ENCODE peak calls at places on chromosomes 1 and 21, in ten cellular contexts. M is activated T-cell treated with anti-CD3 and anti-CD28 coated beads for 48 hours; N is activated CD4-positive, alpha-beta T cell treated with anti-CD3 and anti-CD28 coated beads for 48 hours; R is KG1; U is stimulated activated CD8-positive, alpha-beta memory T cell treated with anti-CD3 and anti-CD28 coated beads, Interleukin-2, amount 100 ng/mL, for 1 hour; Z is Kasumi-1; G is GM03348; I is activated T-helper 2 cell treated with anti-CD3 and anti-CD28 coated beads, Interferon-gamma antibody, Interleukin-2, Interleukin-4, amounts not matched to agents 10 μg/mL and 5 μg/mL and 100 μg/mL, durations not matched to agents 14 hours and 24 hours and 36 hours; A is COLO829; E is stimulated activated naive B cell treated with anti-CD40 and anti-IgM and Interleukin-4, amounts not matched to agents 10 μg/mL and 1 μg/mL and 100 μg/mL, for 72 hours. J is an unnamed sample.

GRCh38 chr1:901108-901859 is 22.4 kb upstream of the SAMD11 start:
- DNase-seq in M (no peak), A (no peak), R (no peak), U (no peak), N (no peak), E (no peak), Z (no peak), I (no peak), G (no peak), J (no peak)

GRCh38 chr21:38277501-38278111 is 20.8 kb downstream of the KCNJ15 start:
- DNase-seq in M (no peak), G (peak), I (no peak), U (no peak), A (peak), R (no peak), E (no peak), Z (peak), N (peak), J (no peak)

GRCh38 chr1:8831329-8831728 is 13.9 kb upstream of the RERE start:
- DNase-seq in R (no peak), I (no peak), N (no peak), M (no peak), U (no peak), E (no peak), G (no peak), Z (no peak), A (no peak), J (no peak)

GRCh38 chr1:88935522-88936222 is 44.3 kb upstream of the GTF2B start:
- DNase-seq in N (no peak), I (no peak), M (no peak), R (peak), Z (peak), E (no peak), G (peak), A (peak), U (no peak), J (no peak)

GRCh38 chr1:51583532-51583931 is 33.4 kb upstream of the OSBPL9 start:
- DNase-seq in A (peak), R (no peak), G (peak), N (no peak), I (no peak), M (no peak), E (no peak), Z (no peak), U (no peak), J (no peak)

GRCh38 chr21:45407629-45408247 is 2.8 kb downstream of the COL18A1 start:
- DNase-seq in Z (no peak), N (no peak), G (no peak), E (no peak), M (no peak), U (no peak), A (no peak), I (no peak), R (no peak), J (no peak)

GRCh38 chr1:6208723-6209660 is 3.1 kb downstream of the RNF207 start:
- DNase-seq in E (no peak), A (peak), G (peak), U (no peak), Z (peak), M (peak), I (no peak), R (no peak), N (peak), J (peak)

GRCh38 chr1:201791051-201791774 is 37.7 kb upstream of the IPO9 start:
- DNase-seq in I (no peak), N (no peak), G (no peak), E (no peak), Z (no peak), R (no peak), U (no peak), M (no peak), A (no peak), J (no peak)

GRCh38 chr1:207097871-207098324 is 6.1 kb upstream of the C4BPA start:
- DNase-seq in M (peak), R (no peak), Z (no peak), I (peak), A (no peak), U (no peak), E (peak), G (no peak), N (peak), J (no peak)

GRCh38 chr1:117366281-117366981 is 818 bp upstream of the MAN1A2 start:
- DNase-seq in A (peak), U (peak), E (peak), G (peak), N (peak), I (peak), M (peak), Z (peak), R (peak), J (peak)

GRCh38 chr1:245086389-245086969 is 68.3 kb upstream of the KIF26B start:
- DNase-seq in I (no peak), R (no peak), E (no peak), A (no peak), Z (no peak), G (peak), U (no peak), N (no peak), M (no peak), J (no peak)

GRCh38 chr1:33569331-33569730 is 96.9 kb downstream of the ZSCAN20 start:
- DNase-seq in N (no peak), E (no peak), U (no peak), A (no peak), M (no peak), G (no peak), Z (no peak), R (no peak), I (no peak), J (no peak)

GRCh38 chr1:227934476-227935313 is 13.0 kb downstream of the WNT9A start:
- DNase-seq in N (peak), Z (peak), G (peak), M (peak), A (no peak), R (no peak), E (no peak), U (no peak), I (no peak), J (no peak)

GRCh38 chr21:45699251-45699942 is 55.9 kb downstream of the PCBP3 start:
- DNase-seq in M (no peak), E (no peak), N (no peak), I (no peak), Z (no peak), G (no peak), A (no peak), U (no peak), R (no peak), J (no peak)

GRCh38 chr1:208576425-208576824 is 332.2 kb upstream of the PLXNA2 start:
- DNase-seq in M (no peak), Z (no peak), A (no peak), E (no peak), I (no peak), U (no peak), G (no peak), R (no peak), N (no peak), J (no peak)

GRCh38 chr1:115329965-115330364 is 8.1 kb downstream of the NGF start:
- DNase-seq in Z (no peak), E (no peak), G (peak), R (no peak), N (no peak), A (no peak), U (no peak), M (no peak), I (no peak), J (no peak)

GRCh38 chr1:9717193-9718005 is 65.9 kb downstream of the PIK3CD start:
- DNase-seq in M (peak), G (no peak), A (peak), Z (peak), R (peak), N (peak), E (peak), I (peak), U (peak), J (peak)

GRCh38 chr1:3393024-3393986 is 61.2 kb upstream of the ARHGEF16 start:
- DNase-seq in G (no peak), M (no peak), I (no peak), U (no peak), R (no peak), N (no peak), E (no peak), Z (no peak), A (no peak), J (peak)

GRCh38 chr21:34900376-34900775 is 148.7 kb downstream of the RUNX1 start:
- DNase-seq in M (no peak), G (no peak), N (no peak), A (no peak), Z (no peak), I (no peak), E (no peak), R (no peak), U (no peak), J (no peak)

GRCh38 chr1:44707959-44708831 is 22.8 kb downstream of the RNU5D-1 start:
- DNase-seq in Z (peak), E (no peak), G (peak), A (peak), N (peak), R (no peak), M (no peak), U (no peak), I (no peak), J (no peak)

GRCh38 chr1:244054247-244054923 is 3.3 kb downstream of the ZBTB18 start:
- DNase-seq in R (no peak), N (no peak), I (no peak), A (no peak), G (no peak), E (no peak), Z (no peak), U (no peak), M (no peak), J (peak)

GRCh38 chr1:30778156-30778978 is 20.8 kb upstream of the LAPTM5 start:
- DNase-seq in I (no peak), M (no peak), A (no peak), N (peak), Z (peak), G (peak), E (no peak), U (no peak), R (no peak), J (no peak)

GRCh38 chr1:25971044-25971881 is 26.6 kb downstream of the PAFAH2 start:
- DNase-seq in I (peak), M (no peak), E (peak), Z (peak), N (peak), U (no peak), G (no peak), A (no peak), R (peak), J (no peak)

GRCh38 chr1:152458384-152459185 is 44.5 kb upstream of the CRNN start:
- DNase-seq in A (peak), I (peak), E (peak), N (peak), M (peak), G (peak), Z (peak), R (peak), U (peak), J (peak)

GRCh38 chr21:45130324-45130774 is 56.0 kb downstream of the ADARB1 start:
- DNase-seq in G (peak), N (no peak), U (no peak), A (peak), I (no peak), Z (peak), E (no peak), R (peak), M (no peak), J (no peak)

GRCh38 chr1:116853680-116854191 is 56.0 kb upstream of the PTGFRN start:
- DNase-seq in U (no peak), M (no peak), R (no peak), Z (no peak), N (no peak), A (peak), I (no peak), E (no peak), G (peak), J (peak)

GRCh38 chr1:24704411-24705259 is 40.6 kb upstream of the CLIC4 start:
- DNase-seq in E (no peak), A (peak), Z (no peak), R (no peak), U (no peak), I (no peak), N (no peak), M (no peak), G (peak), J (peak)

GRCh38 chr1:58573705-58574591 is 3.1 kb downstream of the TACSTD2 start:
- DNase-seq in A (no peak), R (no peak), G (no peak), U (no peak), M (no peak), E (peak), N (peak), I (peak), Z (no peak), J (no peak)

GRCh38 chr1:205249651-205250050 is 21.9 kb downstream of the TMCC2 start:
- DNase-seq in M (no peak), E (no peak), Z (no peak), U (no peak), G (no peak), N (no peak), R (no peak), I (no peak), A (no peak), J (no peak)

GRCh38 chr21:36976882-36977651 is 10.6 kb upstream of the HLCS start:
- DNase-seq in R (no peak), U (no peak), Z (peak), I (no peak), M (no peak), A (peak), G (peak), N (peak), E (no peak), J (peak)

GRCh38 chr1:69284508-69284907 is 283.2 kb upstream of the LRRC7 start:
- DNase-seq in N (no peak), U (no peak), A (no peak), R (no peak), M (no peak), Z (no peak), I (no peak), E (no peak), G (no peak), J (no peak)

GRCh38 chr1:210499956-210500355 is 171.3 kb downstream of the HHAT start:
- DNase-seq in U (no peak), R (no peak), Z (no peak), M (no peak), E (no peak), A (peak), G (no peak), N (no peak), I (no peak), J (no peak)

GRCh38 chr1:25658791-25659431 is 42.3 kb downstream of the MAN1C1 start:
- DNase-seq in U (no peak), N (no peak), I (no peak), G (peak), Z (no peak), M (no peak), A (no peak), R (no peak), E (peak), J (no peak)

GRCh38 chr1:22801347-22801746 is 90.7 kb downstream of the EPHB2 start:
- DNase-seq in M (no peak), N (no peak), G (no peak), R (no peak), A (no peak), E (no peak), I (no peak), U (no peak), Z (no peak), J (peak)

GRCh38 chr1:100360790-100361232 is 8.5 kb downstream of the CDC14A start:
- DNase-seq in U (no peak), N (no peak), I (no peak), A (no peak), Z (no peak), G (peak), M (no peak), R (no peak), E (no peak), J (no peak)

GRCh38 chr1:14519976-14520375 is 78.5 kb upstream of the KAZN start:
- DNase-seq in A (no peak), Z (no peak), R (no peak), I (no peak), U (no peak), E (no peak), N (no peak), M (no peak), G (no peak), J (no peak)

GRCh38 chr1:170735366-170736263 is 71.7 kb downstream of the PRRX1 start:
- DNase-seq in I (no peak), M (no peak), G (no peak), N (no peak), U (no peak), Z (no peak), A (no peak), R (no peak), E (no peak), J (no peak)

GRCh38 chr1:182826892-182827291 is 12.3 kb upstream of the DHX9 start:
- DNase-seq in I (no peak), U (no peak), E (no peak), N (no peak), A (no peak), R (no peak), M (no peak), G (no peak), Z (no peak), J (no peak)

GRCh38 chr1:22618056-22618455 is 18.4 kb upstream of the C1QA start:
- DNase-seq in G (no peak), Z (no peak), N (no peak), U (no peak), I (no peak), M (no peak), R (no peak), E (no peak), A (no peak), J (peak)

GRCh38 chr21:28442624-28443023 is 550.1 kb downstream of the LTN1 start:
- DNase-seq in N (no peak), I (no peak), A (no peak), R (no peak), G (no peak), E (no peak), M (no peak), Z (no peak), U (no peak), J (no peak)